ENCODE peak calls at places on chromosomes 4 and X, in five cellular contexts. H is EL; J is NCI-H82; V is activated naive CD4-positive, alpha-beta T cell treated with Interleukin-2 at 50 U/mL for 16 hours; Z is fibroblast of pulmonary artery. R is an unnamed sample.

GRCh38 chr4:8649631-8650261 is 57.2 kb downstream of the CPZ start:
- DNase-seq in V (no peak), Z (no peak), H (no peak), J (no peak), R (no peak)

GRCh38 chrX:47170861-47171692 is 22.6 kb upstream of the UBA1 start:
- DNase-seq in V (no peak), J (no peak), H (no peak), Z (no peak), R (no peak)

GRCh38 chr4:35124116-35124515 is 1120.2 kb downstream of the ARAP2 start:
- DNase-seq in H (peak; percentile 2), V (no peak), Z (no peak), J (no peak), R (no peak)

GRCh38 chr4:20629180-20630115 is 70.8 kb upstream of the PACRGL start:
- DNase-seq in H (no peak), V (no peak), J (peak; percentile 31), Z (no peak), R (no peak)

GRCh38 chr4:180973894-180974293 is 1269.3 kb upstream of the TENM3 start:
- DNase-seq in J (no peak), H (no peak), V (no peak), Z (no peak), R (no peak)

GRCh38 chr4:123412700-123413512 is 16.3 kb downstream of the SPRY1 start:
- DNase-seq in H (no peak), V (no peak), Z (no peak), J (no peak), R (no peak)

GRCh38 chr4:163592207-163592606 is 97.7 kb downstream of the TMA16 start:
- DNase-seq in J (peak; percentile 24), H (no peak), Z (no peak), V (no peak), R (no peak)

GRCh38 chr4:41957634-41958033 is 22.4 kb downstream of the TMEM33 start:
- DNase-seq in Z (peak; percentile 23), H (peak; percentile 28), V (no peak), J (peak; percentile 53), R (no peak)

R was measured in memory B cell.